ENCODE peak calls at places on chromosome 7, in six cellular contexts. One of them, this sample, is unnamed.

GRCh38 chr7:55438085-55438764 is 73.1 kb downstream of the LANCL2 start:
- DNase-seq in pancreas: no peak
- DNase-seq in gastrocnemius medialis: no peak
- DNase-seq in brain microvascular endothelial cell: no peak
- DNase-seq in CD8-positive, alpha-beta T cell: no peak
- DNase-seq in bronchial epithelial cell: peak; percentile 23
- DNase-seq in this sample: no peak

GRCh38 chr7:99642099-99642498 is 25.4 kb downstream of the ZSCAN25 start:
- DNase-seq in pancreas: no peak
- DNase-seq in gastrocnemius medialis: no peak
- DNase-seq in brain microvascular endothelial cell: no peak
- DNase-seq in bronchial epithelial cell: no peak
- DNase-seq in CD8-positive, alpha-beta T cell: no peak
- DNase-seq in this sample: no peak

GRCh38 chr7:158324397-158325360 is 262.9 kb downstream of the PTPRN2 start:
- DNase-seq in brain microvascular endothelial cell: no peak
- DNase-seq in bronchial epithelial cell: peak; percentile 77
- DNase-seq in pancreas: no peak
- DNase-seq in gastrocnemius medialis: no peak
- DNase-seq in CD8-positive, alpha-beta T cell: no peak
- DNase-seq in this sample: no peak

GRCh38 chr7:95045236-95045923 is 138.0 kb downstream of the PPP1R9A start:
- DNase-seq in gastrocnemius medialis: no peak
- DNase-seq in brain microvascular endothelial cell: peak; percentile 36
- DNase-seq in CD8-positive, alpha-beta T cell: no peak
- DNase-seq in bronchial epithelial cell: peak; percentile 8
- DNase-seq in pancreas: no peak
- DNase-seq in this sample: peak; percentile 21

GRCh38 chr7:158829021-158829341 is 328 bp downstream of the ESYT2 start:
- DNase-seq in bronchial epithelial cell: peak; percentile 55
- DNase-seq in brain microvascular endothelial cell: no peak
- DNase-seq in pancreas: peak; percentile 75
- DNase-seq in CD8-positive, alpha-beta T cell: peak; percentile 67
- DNase-seq in gastrocnemius medialis: peak; percentile 60
- DNase-seq in this sample: peak; percentile 84

GRCh38 chr7:130473289-130473688 is 18.6 kb upstream of the MEST start:
- DNase-seq in CD8-positive, alpha-beta T cell: no peak
- DNase-seq in bronchial epithelial cell: no peak
- DNase-seq in brain microvascular endothelial cell: no peak
- DNase-seq in pancreas: no peak
- DNase-seq in gastrocnemius medialis: no peak
- DNase-seq in this sample: no peak

GRCh38 chr7:28177836-28178235 is 2.8 kb downstream of the JAZF1 start:
- DNase-seq in CD8-positive, alpha-beta T cell: no peak
- DNase-seq in pancreas: no peak
- DNase-seq in bronchial epithelial cell: no peak
- DNase-seq in brain microvascular endothelial cell: no peak
- DNase-seq in gastrocnemius medialis: no peak
- DNase-seq in this sample: no peak

GRCh38 chr7:99707096-99707495 is 27.3 kb upstream of the CYP3A5 start:
- DNase-seq in pancreas: no peak
- DNase-seq in CD8-positive, alpha-beta T cell: no peak
- DNase-seq in brain microvascular endothelial cell: peak; percentile 18
- DNase-seq in gastrocnemius medialis: no peak
- DNase-seq in bronchial epithelial cell: no peak
- DNase-seq in this sample: peak; percentile 24

GRCh38 chr7:7808626-7809025 is 90.2 kb upstream of the RPA3 start:
- DNase-seq in pancreas: no peak
- DNase-seq in CD8-positive, alpha-beta T cell: no peak
- DNase-seq in bronchial epithelial cell: no peak
- DNase-seq in gastrocnemius medialis: no peak
- DNase-seq in brain microvascular endothelial cell: no peak
- DNase-seq in this sample: no peak

GRCh38 chr7:138701312-138701923 is at the start of gene SVOPL:
- DNase-seq in brain microvascular endothelial cell: no peak
- DNase-seq in pancreas: no peak
- DNase-seq in gastrocnemius medialis: no peak
- DNase-seq in CD8-positive, alpha-beta T cell: no peak
- DNase-seq in bronchial epithelial cell: no peak
- DNase-seq in this sample: no peak

GRCh38 chr7:41052736-41053135 is 650.2 kb downstream of the INHBA start:
- DNase-seq in bronchial epithelial cell: no peak
- DNase-seq in gastrocnemius medialis: no peak
- DNase-seq in brain microvascular endothelial cell: no peak
- DNase-seq in CD8-positive, alpha-beta T cell: no peak
- DNase-seq in pancreas: no peak
- DNase-seq in this sample: no peak

GRCh38 chr7:126842451-126842850 is 410.3 kb downstream of the GRM8 start:
- DNase-seq in pancreas: no peak
- DNase-seq in gastrocnemius medialis: no peak
- DNase-seq in bronchial epithelial cell: no peak
- DNase-seq in brain microvascular endothelial cell: no peak
- DNase-seq in CD8-positive, alpha-beta T cell: no peak
- DNase-seq in this sample: no peak

GRCh38 chr7:126838194-126838593 is 414.5 kb downstream of the GRM8 start:
- DNase-seq in pancreas: no peak
- DNase-seq in CD8-positive, alpha-beta T cell: no peak
- DNase-seq in brain microvascular endothelial cell: no peak
- DNase-seq in gastrocnemius medialis: no peak
- DNase-seq in bronchial epithelial cell: no peak
- DNase-seq in this sample: no peak

GRCh38 chr7:126843883-126844282 is 408.9 kb downstream of the GRM8 start:
- DNase-seq in brain microvascular endothelial cell: no peak
- DNase-seq in gastrocnemius medialis: no peak
- DNase-seq in bronchial epithelial cell: no peak
- DNase-seq in pancreas: no peak
- DNase-seq in CD8-positive, alpha-beta T cell: no peak
- DNase-seq in this sample: no peak

GRCh38 chr7:126839624-126840023 is 413.1 kb downstream of the GRM8 start:
- DNase-seq in pancreas: no peak
- DNase-seq in brain microvascular endothelial cell: no peak
- DNase-seq in bronchial epithelial cell: no peak
- DNase-seq in CD8-positive, alpha-beta T cell: no peak
- DNase-seq in gastrocnemius medialis: no peak
- DNase-seq in this sample: no peak

DNA sequence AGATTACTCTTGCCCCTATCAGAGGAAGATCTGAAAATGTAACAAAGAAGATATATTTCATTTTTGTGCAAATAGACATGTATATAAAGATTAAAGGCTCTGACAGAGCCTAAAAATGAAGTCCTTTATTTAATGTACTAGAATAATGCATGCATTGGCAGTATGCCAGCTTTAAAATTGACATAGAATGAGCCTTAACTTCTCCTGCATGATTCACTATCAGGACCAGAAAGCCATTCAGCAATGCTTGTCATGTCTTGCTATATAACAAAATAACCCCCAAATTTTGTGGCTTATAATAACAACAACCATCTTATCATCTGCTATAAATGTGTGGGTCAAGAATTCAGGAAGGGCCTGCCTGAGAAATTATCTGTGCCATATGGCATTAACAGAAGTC is 411.9 kb downstream of the GRM8 start:
- DNase-seq in brain microvascular endothelial cell: no peak
- DNase-seq in gastrocnemius medialis: no peak
- DNase-seq in CD8-positive, alpha-beta T cell: no peak
- DNase-seq in bronchial epithelial cell: peak; percentile 22
- DNase-seq in pancreas: no peak
- DNase-seq in this sample: no peak
- H3K4me3 ChIP-seq in brain microvascular endothelial cell: no peak overlapping the region
- H3K4me3 ChIP-seq in gastrocnemius medialis: no peak overlapping the region
- H3K4me3 ChIP-seq in CD8-positive, alpha-beta T cell: no peak overlapping the region
- H3K4me3 ChIP-seq in bronchial epithelial cell: no peak overlapping the region
- H3K4me3 ChIP-seq in pancreas: no peak overlapping the region
- H3K4me3 ChIP-seq in this sample: no peak overlapping the region

GRCh38 chr7:155363852-155364600 is 66.3 kb downstream of the INSIG1 start:
- DNase-seq in pancreas: no peak
- DNase-seq in CD8-positive, alpha-beta T cell: no peak
- DNase-seq in gastrocnemius medialis: no peak
- DNase-seq in bronchial epithelial cell: no peak
- DNase-seq in brain microvascular endothelial cell: no peak
- DNase-seq in this sample: no peak
- TF ChIP-seq CTCF in pancreas: no peak
- TF ChIP-seq CTCF in CD8-positive, alpha-beta T cell: no peak
- TF ChIP-seq CTCF in gastrocnemius medialis: no peak
- TF ChIP-seq CTCF in bronchial epithelial cell: no peak
- TF ChIP-seq CTCF in brain microvascular endothelial cell: no peak
- TF ChIP-seq CTCF in this sample: no peak

GRCh38 chr7:151083824-151084160 is 499 bp upstream of the TMUB1 start:
- DNase-seq in CD8-positive, alpha-beta T cell: no peak
- DNase-seq in brain microvascular endothelial cell: no peak
- DNase-seq in bronchial epithelial cell: no peak
- DNase-seq in gastrocnemius medialis: no peak
- DNase-seq in pancreas: no peak
- DNase-seq in this sample: no peak
- H3K4me3 ChIP-seq in CD8-positive, alpha-beta T cell: peak overlapping the region; percentile 82
- H3K4me3 ChIP-seq in brain microvascular endothelial cell: peak overlapping the region; percentile 70
- H3K4me3 ChIP-seq in bronchial epithelial cell: peak overlapping the region; percentile 72
- H3K4me3 ChIP-seq in gastrocnemius medialis: peak overlapping the region; percentile 98
- H3K4me3 ChIP-seq in pancreas: peak overlapping the region; percentile 99
- H3K4me3 ChIP-seq in this sample: peak overlapping the region; percentile 74

GRCh38 chr7:141974831-141975230 is 1.3 kb upstream of the TAS2R38 start:
- DNase-seq in bronchial epithelial cell: peak; percentile 43
- DNase-seq in brain microvascular endothelial cell: peak; percentile 20
- DNase-seq in pancreas: no peak
- DNase-seq in CD8-positive, alpha-beta T cell: no peak
- DNase-seq in gastrocnemius medialis: no peak
- DNase-seq in this sample: no peak
- TF ChIP-seq CTCF in bronchial epithelial cell: peak; percentile 50
- TF ChIP-seq CTCF in brain microvascular endothelial cell: peak; percentile 51
- TF ChIP-seq CTCF in pancreas: no peak
- TF ChIP-seq CTCF in CD8-positive, alpha-beta T cell: no peak
- TF ChIP-seq CTCF in gastrocnemius medialis: no peak
- TF ChIP-seq CTCF in this sample: no peak

GRCh38 chr7:85022064-85022697 is 164.7 kb downstream of the SEMA3D start:
- DNase-seq in brain microvascular endothelial cell: no peak
- DNase-seq in pancreas: no peak
- DNase-seq in bronchial epithelial cell: no peak
- DNase-seq in CD8-positive, alpha-beta T cell: no peak
- DNase-seq in gastrocnemius medialis: no peak
- DNase-seq in this sample: no peak

GRCh38 chr7:85018498-85018897 is 168.4 kb downstream of the SEMA3D start:
- DNase-seq in CD8-positive, alpha-beta T cell: no peak
- DNase-seq in pancreas: no peak
- DNase-seq in gastrocnemius medialis: no peak
- DNase-seq in brain microvascular endothelial cell: no peak
- DNase-seq in bronchial epithelial cell: peak; percentile 11
- DNase-seq in this sample: peak; percentile 40

GRCh38 chr7:85019778-85020177 is 167.1 kb downstream of the SEMA3D start:
- DNase-seq in gastrocnemius medialis: no peak
- DNase-seq in pancreas: no peak
- DNase-seq in bronchial epithelial cell: no peak
- DNase-seq in CD8-positive, alpha-beta T cell: no peak
- DNase-seq in brain microvascular endothelial cell: no peak
- DNase-seq in this sample: no peak

GRCh38 chr7:85021090-85021704 is 165.7 kb downstream of the SEMA3D start:
- DNase-seq in brain microvascular endothelial cell: no peak
- DNase-seq in bronchial epithelial cell: peak; percentile 38
- DNase-seq in gastrocnemius medialis: no peak
- DNase-seq in pancreas: no peak
- DNase-seq in CD8-positive, alpha-beta T cell: no peak
- DNase-seq in this sample: peak; percentile 48

GRCh38 chr7:85019176-85019575 is 167.7 kb downstream of the SEMA3D start:
- DNase-seq in pancreas: no peak
- DNase-seq in gastrocnemius medialis: no peak
- DNase-seq in CD8-positive, alpha-beta T cell: no peak
- DNase-seq in brain microvascular endothelial cell: no peak
- DNase-seq in bronchial epithelial cell: no peak
- DNase-seq in this sample: no peak
- H3K4me3 ChIP-seq in pancreas: no peak overlapping the region
- H3K4me3 ChIP-seq in gastrocnemius medialis: no peak overlapping the region
- H3K4me3 ChIP-seq in CD8-positive, alpha-beta T cell: no peak overlapping the region
- H3K4me3 ChIP-seq in brain microvascular endothelial cell: no peak overlapping the region
- H3K4me3 ChIP-seq in bronchial epithelial cell: no peak overlapping the region
- H3K4me3 ChIP-seq in this sample: no peak overlapping the region

GRCh38 chr7:29239638-29240037 is 45.1 kb downstream of the CHN2 start:
- DNase-seq in CD8-positive, alpha-beta T cell: no peak
- DNase-seq in bronchial epithelial cell: peak; percentile 22
- DNase-seq in pancreas: no peak
- DNase-seq in gastrocnemius medialis: no peak
- DNase-seq in brain microvascular endothelial cell: no peak
- DNase-seq in this sample: no peak
- TF ChIP-seq CTCF in CD8-positive, alpha-beta T cell: peak; percentile 34
- TF ChIP-seq CTCF in bronchial epithelial cell: peak; percentile 75
- TF ChIP-seq CTCF in pancreas: no peak
- TF ChIP-seq CTCF in gastrocnemius medialis: no peak
- TF ChIP-seq CTCF in brain microvascular endothelial cell: peak; percentile 42
- TF ChIP-seq CTCF in this sample: peak; percentile 36

DNA sequence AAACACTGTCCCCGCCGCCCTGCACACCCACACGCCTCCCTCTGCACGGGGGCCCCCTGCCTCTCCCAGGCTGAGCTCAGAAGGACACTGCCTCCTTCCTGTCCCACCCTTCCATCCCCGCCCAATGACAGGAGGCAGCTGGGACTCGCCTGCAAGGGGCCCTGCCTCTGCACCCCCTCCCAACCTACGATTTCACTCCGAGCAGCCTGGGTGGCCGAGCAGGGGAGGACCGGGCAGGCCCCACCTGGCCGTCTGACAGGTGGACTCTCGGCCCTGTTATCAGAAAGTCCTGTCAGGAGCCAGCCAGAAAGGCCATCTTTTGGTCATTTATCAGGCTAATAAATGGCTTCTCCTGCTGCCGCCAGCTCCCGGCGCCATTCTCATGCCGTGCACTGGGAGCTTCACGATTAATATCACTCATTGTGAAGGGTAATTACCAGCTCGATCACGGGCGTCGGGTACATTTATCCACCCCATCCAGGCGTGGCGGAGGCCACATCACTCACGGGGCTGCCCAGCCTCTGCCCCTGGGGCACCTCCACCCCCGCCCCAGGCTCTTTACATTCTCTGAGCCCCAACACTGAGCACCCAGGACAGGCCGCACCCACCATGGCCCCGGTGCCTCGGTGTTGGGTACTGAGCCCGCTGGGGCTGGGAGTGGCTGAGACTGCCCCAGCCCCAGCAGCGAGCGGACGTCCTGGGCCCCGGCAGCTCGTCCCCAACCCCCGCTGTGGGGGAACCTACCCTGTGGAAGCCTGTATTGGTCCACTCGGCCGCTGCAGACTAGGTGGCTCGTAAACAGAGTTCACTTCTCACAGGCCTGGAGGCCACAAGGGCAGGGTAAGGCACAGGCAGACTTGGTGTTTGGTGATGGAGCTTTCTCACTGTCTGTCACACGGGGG is 183.8 kb downstream of the ELFN1 start:
- DNase-seq in gastrocnemius medialis: peak; percentile 9
- DNase-seq in bronchial epithelial cell: no peak
- DNase-seq in CD8-positive, alpha-beta T cell: no peak
- DNase-seq in pancreas: peak; percentile 25
- DNase-seq in brain microvascular endothelial cell: no peak
- DNase-seq in this sample: no peak
- H3K4me3 ChIP-seq in gastrocnemius medialis: no peak overlapping the region
- H3K4me3 ChIP-seq in bronchial epithelial cell: no peak overlapping the region
- H3K4me3 ChIP-seq in CD8-positive, alpha-beta T cell: no peak overlapping the region
- H3K4me3 ChIP-seq in pancreas: no peak overlapping the region
- H3K4me3 ChIP-seq in brain microvascular endothelial cell: no peak overlapping the region
- H3K4me3 ChIP-seq in this sample: no peak overlapping the region

This sample was measured in fibroblast of pulmonary artery.